ENCODE peak calls at places on chromosomes 11 and 22, in ten cellular contexts. O is heart left ventricle; B is activated T-cell treated with anti-CD3 and anti-CD28 coated beads, Interleukin-2, amount 50 U/mL, for 72 hours; Q is iris pigment epithelial cell; I is NCI-H1105 treated with DMSO at 0.1 percent for 48 hours; A is neuronal stem cell; D is neural crest cell; F is upper lobe of right lung; Z is lung microvascular endothelial cell; C is SK-MEL-5. N is an unnamed sample.
A peak's percentile ranks its signal among the peaks of the same experiment; 100 is the strongest.

GRCh38 chr11:88102595-88102929 is 72.7 kb downstream of the RAB38 start:
- DNase-seq in Q (peak; percentile 4), O (no peak), Z (no peak), I (no peak), D (no peak), A (no peak), B (no peak), C (peak; percentile 86), F (no peak), N (no peak)

GRCh38 chr11:103530257-103530656 is 421.0 kb downstream of the DYNC2H1 start:
- DNase-seq in I (no peak), B (no peak), Z (no peak), Q (peak; percentile 43), D (no peak), F (no peak), C (no peak), A (no peak), O (no peak), N (no peak)

GRCh38 chr11:612201-612960 is 3.4 kb downstream of the IRF7 start:
- DNase-seq in F (peak; percentile 68), B (no peak), A (no peak), Z (peak; percentile 46), Q (peak; percentile 22), I (peak; percentile 56), C (no peak), D (no peak), O (no peak), N (no peak)

GRCh38 chr22:38219644-38220043 is 17.9 kb downstream of the MAFF start:
- DNase-seq in B (no peak), I (no peak), F (no peak), A (no peak), O (no peak), Q (no peak), C (no peak), Z (no peak), D (no peak), N (no peak)

GRCh38 chr11:135002236-135002635 is 590.2 kb upstream of the B3GAT1 start:
- DNase-seq in I (peak; percentile 39), F (no peak), O (no peak), Q (no peak), D (no peak), C (no peak), A (no peak), B (no peak), Z (no peak), N (no peak)

GRCh38 chr22:50063589-50064393 is 5.7 kb upstream of the TTLL8 start:
- DNase-seq in O (peak; percentile 22), D (no peak), C (no peak), F (no peak), A (no peak), Z (no peak), Q (no peak), I (no peak), B (no peak), N (no peak)

GRCh38 chr11:17985517-17985916 is 27.3 kb downstream of the SERGEF start:
- DNase-seq in O (peak; percentile 40), F (no peak), B (no peak), Z (peak; percentile 66), D (no peak), A (no peak), C (no peak), Q (peak; percentile 37), I (peak; percentile 75), N (no peak)

GRCh38 chr11:70952171-70952570 is 300.2 kb downstream of the SHANK2 start:
- DNase-seq in O (no peak), B (no peak), F (no peak), D (no peak), Z (no peak), A (no peak), Q (no peak), I (no peak), C (no peak), N (no peak)

GRCh38 chr22:46008836-46009596 is 32.1 kb upstream of the WNT7B start:
- DNase-seq in C (no peak), I (no peak), A (no peak), Z (no peak), D (no peak), F (peak; percentile 54), Q (no peak), B (no peak), O (peak; percentile 18), N (no peak)

GRCh38 chr11:130480166-130480565 is 31.7 kb downstream of the ADAMTS15 start:
- DNase-seq in D (no peak), F (no peak), B (no peak), C (no peak), Z (no peak), Q (peak; percentile 48), O (no peak), A (no peak), I (no peak), N (no peak)

GRCh38 chr11:2694995-2695939 is 4.5 kb downstream of the KCNQ1OT1 start:
- DNase-seq in F (peak; percentile 17), O (no peak), B (no peak), Q (no peak), C (no peak), A (no peak), I (no peak), D (no peak), Z (no peak), N (no peak)

GRCh38 chr11:126115820-126116319 is 53.2 kb upstream of the CDON start:
- DNase-seq in Q (peak; percentile 87), Z (peak; percentile 90), O (peak; percentile 78), C (peak; percentile 21), I (peak; percentile 96), F (peak; percentile 84), B (no peak), A (no peak), D (no peak), N (peak; percentile 61)

GRCh38 chr11:15968461-15969130 is 387.8 kb downstream of the SOX6 start:
- DNase-seq in C (peak; percentile 90), O (no peak), B (no peak), A (no peak), Z (no peak), I (no peak), F (no peak), D (peak; percentile 5), Q (peak; percentile 12), N (peak; percentile 21)

GRCh38 chr11:94525933-94526332 is 13.7 kb downstream of the C11orf97 start:
- DNase-seq in A (peak; percentile 5), C (peak; percentile 60), D (no peak), B (no peak), F (peak; percentile 82), O (peak; percentile 58), Q (peak; percentile 73), I (peak; percentile 19), Z (no peak), N (peak; percentile 22)

GRCh38 chr11:70751142-70751734 is 352.9 kb downstream of the CTTN start:
- DNase-seq in C (no peak), O (no peak), Q (no peak), F (no peak), I (no peak), B (no peak), Z (no peak), A (no peak), D (no peak), N (no peak)

GRCh38 chr11:45336136-45336535 is 50.0 kb upstream of the SYT13 start:
- DNase-seq in Q (no peak), O (no peak), F (no peak), B (no peak), I (no peak), Z (no peak), A (no peak), D (no peak), C (no peak), N (no peak)

GRCh38 chr11:75014129-75014528 is 25.4 kb downstream of the NEU3 start:
- DNase-seq in Z (peak; percentile 29), F (no peak), C (peak; percentile 69), O (peak; percentile 47), D (no peak), Q (peak; percentile 94), B (no peak), A (no peak), I (no peak), N (no peak)

GRCh38 chr11:134823970-134824369 is 411.9 kb upstream of the B3GAT1 start:
- DNase-seq in Z (no peak), Q (no peak), A (no peak), F (no peak), B (no peak), C (no peak), I (no peak), D (no peak), O (no peak), N (no peak)

GRCh38 chr11:18692941-18693760 is 5.4 kb upstream of the TMEM86A start:
- DNase-seq in Q (no peak), O (no peak), F (no peak), A (no peak), B (no peak), D (no peak), I (no peak), Z (no peak), C (no peak), N (no peak)

GRCh38 chr22:30178180-30179126 is 68.1 kb downstream of the LIF start:
- DNase-seq in Q (no peak), Z (no peak), F (no peak), C (peak; percentile 49), B (no peak), O (no peak), D (no peak), I (no peak), A (no peak), N (no peak)

GRCh38 chr11:45145421-45146071 is 893 bp upstream of the PRDM11 start:
- DNase-seq in B (no peak), Z (peak; percentile 47), D (no peak), I (no peak), F (peak; percentile 72), Q (peak; percentile 53), O (peak; percentile 62), A (peak; percentile 71), C (no peak), N (peak; percentile 44)

GRCh38 chr11:77590194-77590591 is 440 bp downstream of the AQP11 start:
- DNase-seq in I (peak; percentile 53), Q (peak; percentile 70), C (peak; percentile 1), F (no peak), Z (no peak), B (peak; percentile 8), D (peak; percentile 25), A (peak; percentile 17), O (peak; percentile 40), N (peak; percentile 74)

GRCh38 chr22:47605441-47605840 is 843.0 kb downstream of the TBC1D22A start:
- DNase-seq in Z (no peak), D (no peak), I (no peak), B (no peak), C (no peak), O (no peak), Q (no peak), A (no peak), F (peak; percentile 29), N (no peak)

GRCh38 chr22:32030508-32031247 is 12.4 kb upstream of the SLC5A1 start:
- DNase-seq in F (no peak), Q (no peak), I (no peak), A (no peak), D (no peak), Z (no peak), C (no peak), O (no peak), B (no peak), N (no peak)

GRCh38 chr11:88064097-88064705 is 111.0 kb downstream of the RAB38 start:
- DNase-seq in O (no peak), Z (no peak), I (no peak), Q (no peak), F (no peak), C (peak; percentile 90), D (no peak), A (no peak), B (no peak), N (no peak)

N was measured in NCI-H2227 treated with DMSO at 0.1 percent for 48 hours.